ENCODE peak calls at places on chromosomes 16 and 17, in four cellular contexts. X is HEK293T, W is AG04450, H is NCI-H774. P is an unnamed sample.

GRCh38 chr16:53741546-53741945 is 37.6 kb downstream of the FTO start:
- DNase-seq in X (no peak), W (no peak), H (no peak), P (no peak)

GRCh38 chr16:85564277-85565051 is 48.7 kb upstream of the GSE1 start:
- DNase-seq in X (peak; percentile 46), W (no peak), H (no peak), P (no peak)

GRCh38 chr17:77872199-77872598 is 86.3 kb upstream of the TNRC6C start:
- DNase-seq in X (no peak), W (no peak), H (no peak), P (peak; percentile 64)

GRCh38 chr16:66606000-66606751 is 1.7 kb downstream of the CMTM3 start:
- DNase-seq in X (no peak), W (no peak), H (no peak), P (no peak)

GRCh38 chr16:29987371-29988085 is 7.9 kb downstream of the HIRIP3 start:
- DNase-seq in X (no peak), W (no peak), H (no peak), P (no peak)

GRCh38 chr17:7025240-7025639 is 2.4 kb downstream of the BCL6B start:
- DNase-seq in X (no peak), W (no peak), H (no peak), P (no peak)

GRCh38 chr17:81219476-81220180 is 3.1 kb downstream of the CEP131 start:
- DNase-seq in X (no peak), W (no peak), H (no peak), P (no peak)

GRCh38 chr17:68172461-68172954 is 75.3 kb upstream of the AMZ2 start:
- DNase-seq in X (peak; percentile 48), W (no peak), H (peak; percentile 78), P (peak; percentile 62)

GRCh38 chr16:28304214-28304613 is 11.9 kb downstream of the SBK1 start:
- DNase-seq in X (peak; percentile 33), W (no peak), H (no peak), P (no peak)

GRCh38 chr16:16030449-16030848 is 81.0 kb downstream of the ABCC1 start:
- DNase-seq in X (no peak), W (no peak), H (no peak), P (no peak)

GRCh38 chr16:82638095-82638798 is 11.5 kb downstream of the CDH13 start:
- DNase-seq in X (no peak), W (no peak), H (no peak), P (no peak)

GRCh38 chr17:42623732-42624596 is 14.5 kb downstream of the TUBG1 start:
- DNase-seq in X (no peak), W (no peak), H (peak; percentile 42), P (no peak)

GRCh38 chr17:75163074-75163473 is 8.8 kb upstream of the JPT1 start:
- DNase-seq in X (no peak), W (no peak), H (no peak), P (no peak)

GRCh38 chr17:8913091-8913490 is 45.6 kb upstream of the PIK3R6 start:
- DNase-seq in X (no peak), W (no peak), H (no peak), P (no peak)

GRCh38 chr17:82097187-82097918 is 683 bp downstream of the FASN start:
- DNase-seq in X (peak; percentile 42), W (no peak), H (peak; percentile 36), P (no peak)

GRCh38 chr17:32015245-32016013 is 8.2 kb downstream of the LRRC37B start:
- DNase-seq in X (peak; percentile 8), W (no peak), H (peak; percentile 88), P (no peak)

GRCh38 chr17:17822189-17822978 is 14.4 kb downstream of the SREBF1 start:
- DNase-seq in X (no peak), W (peak; percentile 43), H (no peak), P (no peak)

GRCh38 chr16:30902070-30902972 is 5.9 kb downstream of the CTF1 start:
- DNase-seq in X (peak; percentile 91), W (no peak), H (peak; percentile 22), P (no peak)

GRCh38 chr16:23145186-23145585 is 4.1 kb downstream of the USP31 start:
- DNase-seq in X (no peak), W (no peak), H (no peak), P (no peak)

GRCh38 chr17:65177901-65178300 is 40.7 kb downstream of the RGS9 start:
- DNase-seq in X (no peak), W (no peak), H (no peak), P (no peak)

GRCh38 chr17:38958756-38959155 is 8.4 kb downstream of the FBXO47 start:
- DNase-seq in X (no peak), W (no peak), H (no peak), P (no peak)

GRCh38 chr17:39051001-39051605 is 83.9 kb upstream of the FBXO47 start:
- DNase-seq in X (no peak), W (no peak), H (no peak), P (no peak)

P was measured in CD8-positive, alpha-beta T cell.